ENCODE peak calls at places on chromosome 20, in ten cellular contexts. K, Q, Y, R, V, G, D, S, O and J are unnamed samples.

GRCh38 chr20:38127011-38127621 is 38.0 kb downstream of the TGM2 start:
- DNase-seq in K (no peak), Q (peak; percentile 72), Y (peak; percentile 58), R (peak; percentile 40), V (no peak), G (peak; percentile 69), D (peak; percentile 77), S (peak; percentile 86), O (peak; percentile 48), J (no peak)

GRCh38 chr20:11890331-11891080 is 27.2 kb upstream of the BTBD3 start:
- DNase-seq in K (peak; percentile 92), Q (peak; percentile 94), Y (peak; percentile 93), R (peak; percentile 91), V (no peak), G (peak; percentile 83), D (peak; percentile 97), S (peak; percentile 95), O (peak; percentile 93), J (peak; percentile 89)

GRCh38 chr20:4014031-4014474 is 1.3 kb downstream of the RNF24 start:
- DNase-seq in K (no peak), Q (peak; percentile 90), Y (peak; percentile 87), R (no peak), V (no peak), G (no peak), D (no peak), S (peak; percentile 86), O (peak; percentile 85), J (no peak)

GRCh38 chr20:34541264-34541901 is 17.1 kb upstream of the MAP1LC3A start:
- DNase-seq in K (no peak), Q (no peak), Y (no peak), R (no peak), V (no peak), G (no peak), D (no peak), S (no peak), O (no peak), J (no peak)

GRCh38 chr20:63933646-63934045 is 22.6 kb downstream of the UCKL1 start:
- DNase-seq in K (no peak), Q (no peak), Y (no peak), R (no peak), V (no peak), G (no peak), D (no peak), S (no peak), O (no peak), J (no peak)

GRCh38 chr20:38156888-38157634 is 8.0 kb downstream of the TGM2 start:
- DNase-seq in K (peak; percentile 68), Q (no peak), Y (no peak), R (peak; percentile 55), V (no peak), G (peak; percentile 79), D (peak; percentile 90), S (no peak), O (no peak), J (no peak)

GRCh38 chr20:41476446-41476845 is 109.8 kb upstream of the EMILIN3 start:
- DNase-seq in K (no peak), Q (no peak), Y (no peak), R (no peak), V (no peak), G (no peak), D (no peak), S (no peak), O (no peak), J (no peak)

GRCh38 chr20:1813101-1813529 is 82.1 kb upstream of the SIRPA start:
- DNase-seq in K (peak; percentile 62), Q (peak; percentile 91), Y (peak; percentile 86), R (peak; percentile 74), V (peak; percentile 79), G (peak; percentile 90), D (peak; percentile 84), S (peak; percentile 80), O (peak; percentile 64), J (no peak)

GRCh38 chr20:9616455-9616805 is 102.0 kb downstream of the LAMP5 start:
- DNase-seq in K (no peak), Q (no peak), Y (no peak), R (no peak), V (no peak), G (no peak), D (no peak), S (no peak), O (no peak), J (no peak)

GRCh38 chr20:9617062-9617461 is 102.7 kb downstream of the LAMP5 start:
- DNase-seq in K (peak; percentile 27), Q (peak; percentile 79), Y (peak; percentile 80), R (peak; percentile 25), V (no peak), G (peak; percentile 37), D (no peak), S (peak; percentile 75), O (peak; percentile 79), J (peak; percentile 21)

GRCh38 chr20:9615766-9616454 is 101.5 kb downstream of the LAMP5 start:
- DNase-seq in K (no peak), Q (no peak), Y (no peak), R (no peak), V (no peak), G (no peak), D (no peak), S (no peak), O (no peak), J (no peak)

GRCh38 chr20:9615118-9615517 is 100.7 kb downstream of the LAMP5 start:
- DNase-seq in K (no peak), Q (no peak), Y (no peak), R (no peak), V (no peak), G (no peak), D (no peak), S (no peak), O (no peak), J (no peak)

DNA sequence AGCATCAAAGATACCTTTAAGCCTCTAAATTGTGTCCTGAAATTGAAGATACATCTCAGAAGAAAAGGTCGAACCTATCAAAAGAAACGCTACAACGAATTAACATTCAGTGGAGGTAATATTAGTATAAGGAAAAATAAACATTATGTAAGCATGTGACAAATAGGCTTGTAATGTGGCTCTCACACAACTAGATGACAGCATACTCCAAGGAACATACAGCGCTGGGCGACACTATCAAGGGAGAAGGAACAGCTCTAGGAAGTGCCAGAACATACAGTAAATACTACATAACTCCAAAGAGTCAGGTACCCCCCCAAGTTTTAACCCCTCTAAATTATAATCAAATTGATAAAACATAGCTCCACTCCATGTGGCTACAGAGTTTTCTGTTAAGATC is 103.5 kb downstream of the LAMP5 start:
- DNase-seq in K (no peak), Q (peak; percentile 21), Y (peak; percentile 89), R (no peak), V (no peak), G (no peak), D (no peak), S (peak; percentile 27), O (peak; percentile 77), J (no peak)
- TF ChIP-seq CTCF in K (no peak), Q (peak; percentile 24), Y (peak; percentile 98), R (no peak), V (no peak), G (no peak), D (peak; percentile 22), S (peak; percentile 8), O (peak; percentile 93), J (peak; percentile 75)

GRCh38 chr20:46102940-46103339 is 13.2 kb upstream of the NCOA5 start:
- DNase-seq in K (no peak), Q (no peak), Y (no peak), R (no peak), V (no peak), G (no peak), D (no peak), S (no peak), O (no peak), J (no peak)

GRCh38 chr20:46104262-46104661 is 13.9 kb upstream of the CD40 start:
- DNase-seq in K (no peak), Q (no peak), Y (no peak), R (no peak), V (no peak), G (no peak), D (no peak), S (no peak), O (no peak), J (no peak)

GRCh38 chr20:46101957-46102356 is 12.2 kb upstream of the NCOA5 start:
- DNase-seq in K (no peak), Q (no peak), Y (no peak), R (no peak), V (no peak), G (no peak), D (no peak), S (no peak), O (no peak), J (no peak)

GRCh38 chr20:46099491-46100287 is 9.9 kb upstream of the NCOA5 start:
- DNase-seq in K (peak; percentile 27), Q (no peak), Y (no peak), R (no peak), V (no peak), G (no peak), D (peak; percentile 81), S (peak; percentile 23), O (no peak), J (no peak)
- TF ChIP-seq CTCF in K (peak; percentile 15), Q (no peak), Y (no peak), R (no peak), V (no peak), G (no peak), D (no peak), S (peak; percentile 9), O (no peak), J (no peak)

GRCh38 chr20:46557231-46557956 is 6.9 kb upstream of the OCSTAMP start:
- DNase-seq in K (no peak), Q (peak; percentile 68), Y (no peak), R (no peak), V (no peak), G (no peak), D (no peak), S (peak; percentile 27), O (no peak), J (no peak)

GRCh38 chr20:46558511-46558959 is 8.1 kb upstream of the OCSTAMP start:
- DNase-seq in K (no peak), Q (peak; percentile 63), Y (peak; percentile 73), R (peak; percentile 50), V (no peak), G (peak; percentile 31), D (no peak), S (peak; percentile 70), O (peak; percentile 10), J (no peak)

GRCh38 chr20:46562009-46562372 is 11.5 kb upstream of the OCSTAMP start:
- DNase-seq in K (no peak), Q (no peak), Y (no peak), R (no peak), V (no peak), G (no peak), D (no peak), S (no peak), O (no peak), J (no peak)

GRCh38 chr20:46559001-46559400 is 8.5 kb upstream of the OCSTAMP start:
- DNase-seq in K (no peak), Q (no peak), Y (no peak), R (no peak), V (no peak), G (no peak), D (no peak), S (no peak), O (no peak), J (no peak)

DNA sequence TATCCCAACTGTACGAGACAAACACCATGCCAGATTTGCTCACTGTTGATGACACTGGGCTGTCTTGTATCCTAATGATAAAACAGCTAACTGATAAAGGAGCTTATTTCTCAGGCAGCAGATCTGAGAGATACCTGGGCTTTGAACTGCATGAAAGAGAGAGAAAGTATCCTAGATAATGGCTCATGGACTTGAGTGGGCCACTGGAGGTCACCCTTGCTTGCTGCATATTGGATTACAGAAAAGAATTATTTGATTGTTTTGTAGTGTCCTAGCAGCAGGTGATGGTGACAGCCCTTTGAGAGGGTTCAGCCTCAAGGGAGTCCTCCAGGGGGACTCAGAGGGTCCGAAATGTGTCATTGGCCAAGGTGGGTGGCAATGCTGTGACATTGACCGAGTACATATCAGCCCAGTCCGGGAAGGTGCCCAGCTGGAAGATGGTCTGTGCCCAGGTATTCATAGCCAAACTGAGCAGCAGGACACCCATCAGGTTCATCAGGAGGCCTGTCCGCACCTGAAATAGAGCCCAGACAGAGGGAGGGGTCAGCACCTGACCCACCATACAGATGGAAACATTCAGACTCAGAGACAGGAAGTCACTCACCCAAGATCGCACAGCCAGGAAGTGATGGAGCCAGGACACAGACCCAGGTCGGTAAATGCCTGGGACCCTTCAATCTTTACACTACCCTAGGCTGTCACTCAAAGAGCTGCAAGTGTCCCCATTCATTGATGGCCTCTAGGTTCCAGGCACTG is 9.4 kb upstream of the OCSTAMP start:
- DNase-seq in K (no peak), Q (no peak), Y (no peak), R (no peak), V (no peak), G (no peak), D (no peak), S (peak; percentile 19), O (no peak), J (no peak)
- TF ChIP-seq CTCF in K (peak; percentile 25), Q (no peak), Y (no peak), R (no peak), V (no peak), G (no peak), D (no peak), S (no peak), O (no peak), J (no peak)

GRCh38 chr20:25076731-25077609 is 5.0 kb downstream of the VSX1 start:
- DNase-seq in K (no peak), Q (peak; percentile 38), Y (peak; percentile 80), R (no peak), V (peak; percentile 74), G (no peak), D (no peak), S (peak; percentile 52), O (peak; percentile 70), J (peak; percentile 7)
- TF ChIP-seq CTCF in K (peak; percentile 24), Q (peak; percentile 42), Y (peak; percentile 60), R (peak; percentile 21), V (no peak), G (no peak), D (no peak), S (peak; percentile 38), O (peak; percentile 49), J (peak; percentile 10)